ENCODE peak calls at places on chromosomes 3 and 15, in eight cellular contexts. One of them, this sample, is unnamed. For H3K4me1, the result is how much of the 10 kb centered on the place peaks cover.

GRCh38 chr3:126025116-126025729 is 56.2 kb downstream of the ROPN1B start:
- DNase-seq in Karpas-422: no peak
- DNase-seq in A549: no peak
- DNase-seq in sigmoid colon: no peak
- DNase-seq in CD8-positive, alpha-beta T cell: no peak
- DNase-seq in heart left ventricle: no peak
- DNase-seq in Caco-2: no peak
- DNase-seq in heart right ventricle: no peak
- DNase-seq in this sample: no peak

GRCh38 chr3:114794894-114795630 is 352.0 kb downstream of the ZBTB20 start:
- DNase-seq in A549: no peak
- DNase-seq in heart left ventricle: no peak
- DNase-seq in Caco-2: no peak
- DNase-seq in Karpas-422: no peak
- DNase-seq in sigmoid colon: no peak
- DNase-seq in CD8-positive, alpha-beta T cell: no peak
- DNase-seq in heart right ventricle: no peak
- DNase-seq in this sample: no peak

GRCh38 chr3:192916455-192917257 is 1.0 kb downstream of the MB21D2 start:
- DNase-seq in heart right ventricle: peak
- DNase-seq in CD8-positive, alpha-beta T cell: no peak
- DNase-seq in sigmoid colon: peak
- DNase-seq in Karpas-422: no peak
- DNase-seq in heart left ventricle: peak
- DNase-seq in Caco-2: peak
- DNase-seq in A549: peak
- DNase-seq in this sample: peak

GRCh38 chr3:53092942-53093341 is 37.3 kb downstream of the RFT1 start:
- DNase-seq in Karpas-422: no peak
- DNase-seq in heart right ventricle: no peak
- DNase-seq in Caco-2: no peak
- DNase-seq in A549: no peak
- DNase-seq in CD8-positive, alpha-beta T cell: no peak
- DNase-seq in sigmoid colon: no peak
- DNase-seq in heart left ventricle: no peak
- DNase-seq in this sample: no peak

GRCh38 chr3:149657458-149657795 is 398 bp downstream of the WWTR1 start:
- DNase-seq in heart left ventricle: no peak
- DNase-seq in Karpas-422: no peak
- DNase-seq in A549: peak
- DNase-seq in Caco-2: peak
- DNase-seq in CD8-positive, alpha-beta T cell: no peak
- DNase-seq in sigmoid colon: no peak
- DNase-seq in heart right ventricle: peak
- DNase-seq in this sample: no peak

GRCh38 chr3:52359116-52359855 is 43.2 kb downstream of the DNAH1 start:
- DNase-seq in CD8-positive, alpha-beta T cell: no peak
- DNase-seq in heart right ventricle: no peak
- DNase-seq in heart left ventricle: no peak
- DNase-seq in Karpas-422: no peak
- DNase-seq in Caco-2: no peak
- DNase-seq in sigmoid colon: no peak
- DNase-seq in A549: no peak
- DNase-seq in this sample: peak

GRCh38 chr3:16917256-16917935 is 32.6 kb downstream of the PLCL2 start:
- DNase-seq in heart right ventricle: no peak
- DNase-seq in sigmoid colon: no peak
- DNase-seq in Karpas-422: no peak
- DNase-seq in Caco-2: no peak
- DNase-seq in CD8-positive, alpha-beta T cell: no peak
- DNase-seq in A549: no peak
- DNase-seq in heart left ventricle: no peak
- DNase-seq in this sample: no peak

GRCh38 chr15:49898575-49899283 is 220.3 kb downstream of the ATP8B4 start:
- DNase-seq in A549: no peak
- DNase-seq in sigmoid colon: no peak
- DNase-seq in heart left ventricle: no peak
- DNase-seq in heart right ventricle: no peak
- DNase-seq in CD8-positive, alpha-beta T cell: no peak
- DNase-seq in Karpas-422: no peak
- DNase-seq in Caco-2: no peak
- DNase-seq in this sample: no peak

GRCh38 chr3:175208316-175208715 is 349.2 kb downstream of the NAALADL2 start:
- DNase-seq in heart right ventricle: no peak
- DNase-seq in CD8-positive, alpha-beta T cell: no peak
- DNase-seq in Caco-2: no peak
- DNase-seq in Karpas-422: no peak
- DNase-seq in A549: no peak
- DNase-seq in heart left ventricle: no peak
- DNase-seq in sigmoid colon: no peak
- DNase-seq in this sample: no peak

GRCh38 chr15:40058476-40059140 is 19.6 kb upstream of the SRP14 start:
- DNase-seq in sigmoid colon: peak
- DNase-seq in Caco-2: no peak
- DNase-seq in Karpas-422: no peak
- DNase-seq in A549: no peak
- DNase-seq in heart right ventricle: no peak
- DNase-seq in CD8-positive, alpha-beta T cell: no peak
- DNase-seq in heart left ventricle: no peak
- DNase-seq in this sample: no peak

GRCh38 chr3:101602731-101603130 is 28.8 kb downstream of the PCNP start:
- DNase-seq in CD8-positive, alpha-beta T cell: no peak
- DNase-seq in Caco-2: no peak
- DNase-seq in heart right ventricle: no peak
- DNase-seq in Karpas-422: no peak
- DNase-seq in A549: no peak
- DNase-seq in heart left ventricle: no peak
- DNase-seq in sigmoid colon: no peak
- DNase-seq in this sample: no peak

GRCh38 chr3:2098398-2099027 is at the start of gene CNTN4:
- DNase-seq in Karpas-422: no peak
- DNase-seq in heart left ventricle: peak
- DNase-seq in Caco-2: peak
- DNase-seq in heart right ventricle: peak
- DNase-seq in CD8-positive, alpha-beta T cell: no peak
- DNase-seq in sigmoid colon: peak
- DNase-seq in A549: peak
- DNase-seq in this sample: peak

GRCh38 chr3:132394334-132394733 is 23.0 kb upstream of the DNAJC13 start:
- DNase-seq in Karpas-422: no peak
- DNase-seq in heart left ventricle: peak
- DNase-seq in A549: no peak
- DNase-seq in Caco-2: no peak
- DNase-seq in sigmoid colon: no peak
- DNase-seq in heart right ventricle: peak
- DNase-seq in CD8-positive, alpha-beta T cell: no peak
- DNase-seq in this sample: peak

GRCh38 chr3:72782521-72782920 is 65.7 kb downstream of the SHQ1 start:
- DNase-seq in Caco-2: no peak
- DNase-seq in heart left ventricle: no peak
- DNase-seq in sigmoid colon: no peak
- DNase-seq in Karpas-422: no peak
- DNase-seq in heart right ventricle: no peak
- DNase-seq in A549: no peak
- DNase-seq in CD8-positive, alpha-beta T cell: no peak
- DNase-seq in this sample: no peak

GRCh38 chr15:36498401-36498800 is 81.0 kb upstream of the CDIN1 start:
- DNase-seq in heart left ventricle: no peak
- DNase-seq in CD8-positive, alpha-beta T cell: no peak
- DNase-seq in heart right ventricle: no peak
- DNase-seq in Karpas-422: no peak
- DNase-seq in A549: no peak
- DNase-seq in Caco-2: no peak
- DNase-seq in sigmoid colon: no peak
- DNase-seq in this sample: no peak

GRCh38 chr3:180624714-180625113 is 22.8 kb downstream of the TTC14 start:
- DNase-seq in heart right ventricle: no peak
- DNase-seq in Caco-2: no peak
- DNase-seq in Karpas-422: no peak
- DNase-seq in CD8-positive, alpha-beta T cell: no peak
- DNase-seq in sigmoid colon: no peak
- DNase-seq in heart left ventricle: no peak
- DNase-seq in A549: no peak
- DNase-seq in this sample: no peak

GRCh38 chr3:114557791-114558190 is 264.0 kb downstream of the TIGIT start:
- DNase-seq in Caco-2: no peak
- DNase-seq in sigmoid colon: no peak
- DNase-seq in heart right ventricle: no peak
- DNase-seq in heart left ventricle: no peak
- DNase-seq in Karpas-422: no peak
- DNase-seq in CD8-positive, alpha-beta T cell: no peak
- DNase-seq in A549: no peak
- DNase-seq in this sample: no peak

GRCh38 chr15:48494646-48495045 is 150.9 kb downstream of the FBN1 start:
- DNase-seq in Karpas-422: no peak
- DNase-seq in Caco-2: no peak
- DNase-seq in heart right ventricle: no peak
- DNase-seq in heart left ventricle: no peak
- DNase-seq in A549: no peak
- DNase-seq in CD8-positive, alpha-beta T cell: no peak
- DNase-seq in sigmoid colon: no peak
- DNase-seq in this sample: no peak

DNA sequence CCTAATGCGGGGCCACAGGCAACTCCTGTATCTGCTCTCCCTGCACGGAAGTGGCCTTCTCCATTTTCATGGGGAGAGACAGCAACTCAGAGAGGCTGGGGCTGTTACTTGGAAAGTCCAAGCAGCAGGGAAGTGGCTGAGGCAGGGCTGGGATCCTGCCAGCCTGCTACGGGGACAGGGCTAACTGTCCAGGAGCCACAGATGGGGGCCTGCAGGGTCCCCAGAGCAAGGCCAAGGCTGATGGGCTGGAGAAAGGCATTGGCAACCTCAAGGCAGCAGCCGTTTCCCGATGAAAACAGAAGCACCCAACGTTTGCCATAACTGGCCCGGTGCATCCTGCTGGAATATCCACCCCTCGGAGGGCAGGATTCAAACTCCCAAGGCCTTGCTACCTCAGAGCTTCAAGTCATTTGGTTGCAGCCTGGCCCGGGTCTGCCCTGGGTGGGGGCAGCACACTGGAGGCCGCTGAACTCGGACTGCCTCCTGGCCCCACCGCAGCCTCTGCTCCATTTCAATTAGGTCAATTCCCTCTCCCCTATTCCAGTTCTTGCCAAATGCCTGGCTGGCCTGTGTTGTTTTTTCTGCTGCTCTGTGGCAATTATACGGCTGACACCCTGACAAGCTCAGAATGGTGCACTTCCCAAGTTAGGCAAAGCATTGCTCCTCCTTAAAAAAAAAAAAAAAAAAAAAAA is 143.5 kb downstream of the NUP210 start:
- DNase-seq in CD8-positive, alpha-beta T cell: no peak
- DNase-seq in Karpas-422: no peak
- DNase-seq in heart left ventricle: no peak
- DNase-seq in A549: no peak
- DNase-seq in heart right ventricle: no peak
- DNase-seq in Caco-2: no peak
- DNase-seq in sigmoid colon: peak
- DNase-seq in this sample: peak
- H3K4me1 ChIP-seq in CD8-positive, alpha-beta T cell: under half
- H3K4me1 ChIP-seq in Karpas-422: under half
- H3K4me1 ChIP-seq in heart left ventricle: under half
- H3K4me1 ChIP-seq in A549: under half
- H3K4me1 ChIP-seq in heart right ventricle: under half
- H3K4me1 ChIP-seq in Caco-2: under half
- H3K4me1 ChIP-seq in sigmoid colon: under half
- H3K4me1 ChIP-seq in this sample: under half

DNA sequence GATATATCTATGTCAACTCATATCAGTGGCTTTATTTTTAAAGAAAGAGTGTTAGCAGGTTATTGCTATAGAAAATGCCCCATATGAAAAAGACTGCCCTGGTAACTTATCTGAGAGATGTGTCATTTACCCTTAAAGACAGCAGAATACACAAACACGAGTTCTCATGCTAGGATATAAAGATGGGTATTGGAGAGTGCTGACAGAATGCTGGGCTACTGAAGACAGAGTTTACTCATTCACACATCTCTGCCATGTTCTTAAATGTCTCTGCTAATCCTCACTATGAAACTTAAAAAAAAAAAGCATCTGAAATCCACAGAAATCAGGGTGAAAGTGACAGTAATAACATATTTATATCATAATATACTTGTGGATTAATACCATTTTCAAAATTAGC is 126.7 kb downstream of the FOXP1 start:
- DNase-seq in heart left ventricle: no peak
- DNase-seq in sigmoid colon: no peak
- DNase-seq in Caco-2: no peak
- DNase-seq in Karpas-422: peak
- DNase-seq in A549: no peak
- DNase-seq in heart right ventricle: no peak
- DNase-seq in CD8-positive, alpha-beta T cell: no peak
- DNase-seq in this sample: no peak
- H3K4me1 ChIP-seq in heart left ventricle: under half
- H3K4me1 ChIP-seq in sigmoid colon: under half
- H3K4me1 ChIP-seq in Caco-2: half or more
- H3K4me1 ChIP-seq in Karpas-422: half or more
- H3K4me1 ChIP-seq in A549: under half
- H3K4me1 ChIP-seq in heart right ventricle: under half
- H3K4me1 ChIP-seq in CD8-positive, alpha-beta T cell: half or more
- H3K4me1 ChIP-seq in this sample: under half

DNA sequence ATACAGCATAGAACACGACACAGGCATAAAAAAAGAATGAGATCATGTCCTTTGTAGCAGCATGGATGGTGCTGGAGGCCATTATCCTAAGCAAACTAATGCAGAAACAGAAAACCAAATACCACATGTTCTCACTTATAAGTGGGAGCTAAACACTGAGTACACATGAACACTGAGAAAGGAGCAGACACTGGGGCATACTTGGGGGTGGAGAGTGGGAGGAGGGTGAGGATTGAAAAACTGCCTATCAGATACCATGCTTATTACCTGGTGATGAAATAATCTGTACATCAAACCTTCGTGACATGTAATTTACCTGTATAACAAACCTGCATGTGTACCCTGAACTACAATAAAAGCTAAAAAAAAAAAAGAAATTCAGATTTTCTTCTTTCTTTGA is 100.4 kb downstream of the PPM1L start:
- DNase-seq in heart left ventricle: no peak
- DNase-seq in A549: no peak
- DNase-seq in heart right ventricle: no peak
- DNase-seq in sigmoid colon: no peak
- DNase-seq in Karpas-422: no peak
- DNase-seq in Caco-2: no peak
- DNase-seq in CD8-positive, alpha-beta T cell: no peak
- DNase-seq in this sample: no peak
- H3K4me1 ChIP-seq in heart left ventricle: under half
- H3K4me1 ChIP-seq in A549: under half
- H3K4me1 ChIP-seq in heart right ventricle: under half
- H3K4me1 ChIP-seq in sigmoid colon: under half
- H3K4me1 ChIP-seq in Karpas-422: under half
- H3K4me1 ChIP-seq in Caco-2: under half
- H3K4me1 ChIP-seq in CD8-positive, alpha-beta T cell: under half
- H3K4me1 ChIP-seq in this sample: under half

DNA sequence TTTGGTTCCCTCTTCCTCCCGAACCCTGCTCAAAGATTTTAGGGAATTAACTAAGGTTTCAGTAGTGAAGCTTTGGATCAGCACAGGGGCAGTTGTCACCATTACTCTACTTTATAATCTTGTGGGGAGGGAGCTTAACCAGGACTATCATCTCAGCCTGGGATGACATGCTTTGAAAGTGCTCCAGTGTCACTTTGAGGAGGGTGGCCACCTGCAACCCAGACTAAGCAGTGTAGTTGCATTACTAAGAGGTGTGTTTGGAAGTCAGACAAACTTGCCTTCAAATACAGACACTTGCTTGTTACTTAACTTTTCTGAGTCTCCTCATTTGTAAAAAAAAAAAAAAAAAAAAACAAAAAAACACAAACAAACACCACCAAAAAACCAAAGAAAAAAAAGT is 340.3 kb upstream of the TBL1XR1 start:
- DNase-seq in heart left ventricle: no peak
- DNase-seq in CD8-positive, alpha-beta T cell: no peak
- DNase-seq in sigmoid colon: no peak
- DNase-seq in Caco-2: no peak
- DNase-seq in heart right ventricle: no peak
- DNase-seq in A549: no peak
- DNase-seq in Karpas-422: no peak
- DNase-seq in this sample: no peak
- H3K4me1 ChIP-seq in heart left ventricle: under half
- H3K4me1 ChIP-seq in CD8-positive, alpha-beta T cell: under half
- H3K4me1 ChIP-seq in sigmoid colon: under half
- H3K4me1 ChIP-seq in Caco-2: under half
- H3K4me1 ChIP-seq in heart right ventricle: under half
- H3K4me1 ChIP-seq in A549: under half
- H3K4me1 ChIP-seq in Karpas-422: under half
- H3K4me1 ChIP-seq in this sample: under half